ENCODE peak calls at places on chromosomes 5 and 9, in eight cellular contexts. S is A549, Q is IMR-90, J is K562, T is H1, D is SK-N-SH, F is GM12878, H is HepG2. Z is an unnamed sample.
A peak's percentile ranks its signal among the peaks of the same experiment; 100 is the strongest.

GRCh38 chr5:146521403-146522106 is 5.6 kb upstream of the GPR151 start:
- DNase-seq in D (no peak), Q (no peak), H (peak; percentile 18), F (no peak), J (peak; percentile 37), T (no peak), S (no peak), Z (no peak)

GRCh38 chr9:105449081-105449480 is 1.2 kb downstream of the FSD1L start:
- DNase-seq in S (no peak), F (no peak), H (no peak), Q (peak; percentile 49), D (no peak), J (no peak), T (no peak), Z (no peak)

GRCh38 chr9:76761448-76761847 is 2.8 kb upstream of the PCA3 start:
- DNase-seq in F (no peak), D (no peak), J (no peak), S (peak; percentile 11), Q (peak; percentile 7), T (no peak), H (no peak), Z (no peak)

GRCh38 chr9:87372401-87372851 is 125.2 kb upstream of the DAPK1 start:
- DNase-seq in J (no peak), S (peak; percentile 81), F (no peak), T (no peak), D (no peak), H (peak; percentile 19), Q (no peak), Z (no peak)

GRCh38 chr9:34984049-34984448 is 5.5 kb upstream of the DNAJB5 start:
- DNase-seq in H (no peak), S (no peak), D (no peak), Q (peak; percentile 48), F (no peak), J (no peak), T (no peak), Z (peak; percentile 57)

GRCh38 chr5:53035868-53036381 is 46.8 kb downstream of the ITGA2 start:
- DNase-seq in T (no peak), F (no peak), H (no peak), Q (peak; percentile 66), S (peak; percentile 46), D (no peak), J (peak; percentile 32), Z (no peak)

GRCh38 chr5:96256795-96257470 is 176.1 kb downstream of the PCSK1 start:
- DNase-seq in Q (peak; percentile 96), F (no peak), S (peak; percentile 54), T (no peak), D (peak; percentile 59), J (peak; percentile 7), H (no peak), Z (no peak)

GRCh38 chr5:120103498-120103897 is 360.6 kb upstream of the PRR16 start:
- DNase-seq in Q (no peak), H (no peak), D (no peak), S (no peak), J (no peak), T (no peak), F (no peak), Z (no peak)

GRCh38 chr9:12771891-12772290 is 2.9 kb upstream of the LURAP1L start:
- DNase-seq in F (no peak), J (no peak), D (no peak), Q (peak; percentile 47), S (no peak), H (no peak), T (no peak), Z (no peak)

DNA sequence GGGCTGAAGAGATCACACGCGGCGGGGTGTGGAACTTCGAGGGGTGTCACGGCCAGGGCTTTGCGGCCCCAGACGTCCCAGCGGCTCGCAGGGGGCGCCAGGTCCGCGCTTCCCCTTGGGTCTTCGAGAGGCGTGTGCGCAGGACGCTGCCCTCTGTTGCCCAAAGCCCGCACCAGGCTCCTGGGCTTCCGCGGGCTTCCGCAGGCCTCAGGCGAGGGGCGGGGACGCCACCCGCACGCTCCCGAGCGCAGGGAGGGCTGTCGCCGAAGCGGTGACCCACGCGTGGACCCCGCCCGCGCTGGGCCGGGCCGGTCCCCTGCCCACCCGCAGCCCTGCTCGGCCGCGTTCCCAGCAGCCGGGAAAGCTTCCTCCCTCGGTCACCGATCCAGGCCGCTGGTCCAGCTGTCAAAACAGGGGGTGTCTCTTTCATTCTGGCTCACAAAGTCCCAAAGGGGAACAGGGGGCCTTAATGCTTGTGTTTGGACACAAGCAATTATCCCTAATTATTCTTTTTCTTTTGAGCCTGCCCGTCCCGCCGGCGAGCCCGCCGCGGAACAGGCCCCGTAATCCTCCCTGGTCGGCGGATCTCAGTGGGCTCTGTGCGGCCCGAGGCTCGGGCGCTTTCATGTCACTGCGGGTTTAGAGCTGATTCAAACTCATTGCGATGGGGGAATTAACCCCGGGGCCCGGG is 60.6 kb downstream of the TMEM174 start:
- DNase-seq in S (no peak), F (no peak), D (peak; percentile 74), H (no peak), J (no peak), Q (no peak), T (peak; percentile 76), Z (peak; percentile 42)
- TF ChIP-seq USF2 in S (no peak), F (no peak), D (no peak), H (no peak), J (no peak), Q (no peak), T (no peak), Z (no peak)

GRCh38 chr9:447230-448025 is 232.8 kb downstream of the DOCK8 start:
- DNase-seq in D (no peak), S (peak; percentile 55), T (no peak), Q (peak; percentile 8), H (no peak), J (peak; percentile 17), F (no peak), Z (no peak)
- TF ChIP-seq USF2 in D (no peak), S (no peak), T (no peak), Q (no peak), H (no peak), J (no peak), F (no peak), Z (no peak)

GRCh38 chr9:89153187-89153586 is 25.4 kb downstream of the SHC3 start:
- DNase-seq in J (no peak), T (no peak), Q (no peak), D (no peak), S (no peak), H (no peak), F (no peak), Z (no peak)

GRCh38 chr9:89153618-89154017 is 25.0 kb downstream of the SHC3 start:
- DNase-seq in D (no peak), F (no peak), S (no peak), Q (peak; percentile 94), J (no peak), T (no peak), H (no peak), Z (no peak)

GRCh38 chr9:89149726-89150125 is 28.9 kb downstream of the SHC3 start:
- DNase-seq in D (no peak), F (no peak), H (no peak), Q (peak; percentile 82), J (no peak), S (peak; percentile 24), T (no peak), Z (no peak)

GRCh38 chr9:89154218-89154617 is 24.4 kb downstream of the SHC3 start:
- DNase-seq in H (no peak), S (no peak), D (no peak), F (no peak), J (no peak), T (no peak), Q (no peak), Z (no peak)

DNA sequence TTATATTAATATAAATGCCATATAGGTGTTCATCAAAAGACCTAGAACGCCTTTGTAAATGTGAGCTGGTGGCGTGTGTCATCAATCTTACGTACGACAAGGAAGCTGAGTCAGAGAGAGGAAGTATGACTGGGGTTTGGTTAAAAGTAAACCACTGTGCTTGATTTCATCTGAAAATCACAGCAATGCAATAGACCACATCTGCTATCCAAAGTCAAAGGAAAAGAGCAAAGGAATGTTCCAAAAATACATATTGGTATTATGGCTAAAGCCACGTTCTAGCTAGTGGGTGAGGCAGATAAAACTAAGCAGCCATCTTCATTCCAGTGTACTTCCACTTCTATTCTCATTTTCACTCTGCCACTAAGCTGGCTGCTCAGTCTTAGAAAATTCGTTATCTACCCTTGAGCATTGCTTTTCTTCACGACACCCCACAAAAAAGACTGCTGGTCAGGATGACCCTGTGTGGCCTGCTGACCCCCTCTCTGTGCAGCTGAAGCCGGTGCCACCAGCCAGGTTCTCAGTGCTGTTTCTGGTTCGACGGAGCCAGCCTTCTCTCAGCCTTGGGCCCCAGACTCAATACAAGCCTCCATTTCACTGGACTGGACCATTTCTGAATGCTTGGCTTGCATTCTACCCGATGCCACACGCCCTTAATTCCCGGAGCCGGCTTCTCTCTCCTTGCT is 23.8 kb downstream of the SHC3 start:
- DNase-seq in F (no peak), H (no peak), D (no peak), J (no peak), T (no peak), Q (peak; percentile 96), S (peak; percentile 55), Z (no peak)
- TF ChIP-seq USF2 in F (no peak), H (no peak), D (no peak), J (no peak), T (no peak), Q (no peak), S (no peak), Z (no peak)

GRCh38 chr9:89674667-89675402 is 70.0 kb downstream of the GADD45G start:
- DNase-seq in J (no peak), F (no peak), H (no peak), Q (no peak), S (no peak), D (peak; percentile 89), T (no peak), Z (peak; percentile 61)
- TF ChIP-seq USF2 in J (no peak), F (no peak), H (no peak), Q (no peak), S (no peak), D (no peak), T (no peak), Z (peak; percentile 78)

DNA sequence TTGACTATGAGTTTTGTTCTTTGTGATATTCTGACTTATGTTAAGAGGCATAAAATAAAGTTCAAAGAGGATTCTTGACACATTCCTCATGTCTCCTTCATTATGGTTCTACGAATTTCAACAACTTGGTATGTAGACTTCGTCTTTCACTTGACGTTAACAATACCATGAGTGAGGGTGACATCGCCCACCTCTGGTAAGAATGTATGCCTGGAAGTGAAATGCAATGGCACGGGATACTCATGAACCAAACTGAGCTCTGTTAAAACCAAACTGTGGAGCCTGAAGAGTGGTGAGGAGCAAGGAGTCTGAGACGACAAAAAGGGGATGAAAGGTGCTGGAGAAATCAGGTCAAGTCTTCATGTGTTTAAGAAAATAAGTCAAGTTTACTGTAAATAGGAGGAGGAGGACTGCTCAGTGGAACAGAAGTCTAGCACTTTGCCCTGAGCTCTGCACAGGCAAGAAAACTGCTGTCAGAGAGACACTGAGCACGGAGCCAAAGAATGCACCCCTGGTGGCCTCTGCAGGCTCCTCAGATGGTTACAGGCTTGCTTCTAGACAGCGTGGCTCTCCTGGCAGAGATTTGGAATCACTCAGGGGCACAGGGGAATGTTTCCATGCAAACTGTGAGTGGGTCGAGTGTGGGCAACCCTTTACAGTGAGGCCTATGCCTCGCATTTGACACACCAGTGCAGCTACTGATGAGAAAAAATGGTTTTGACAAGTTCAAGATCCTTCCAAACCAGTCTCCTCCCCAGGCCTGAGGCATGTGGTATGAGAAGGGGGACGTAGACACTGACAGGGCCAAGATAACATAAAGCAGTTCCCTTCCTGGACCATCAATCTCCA is 470.1 kb downstream of the IRX1 start:
- DNase-seq in F (no peak), J (no peak), Q (no peak), T (no peak), S (no peak), D (no peak), H (no peak), Z (no peak)
- TF ChIP-seq USF2 in F (no peak), J (no peak), Q (no peak), T (no peak), S (no peak), D (no peak), H (no peak), Z (no peak)

Z was measured in WTC11.